ENCODE peak calls at places on chromosome 14, in six cellular contexts. A is fibroblast of lung, W is neural progenitor cell, O is endodermal cell, R is PC-3, X is mammary epithelial cell. Z is an unnamed sample.
A peak's percentile ranks its signal among the peaks of the same experiment; 100 is the strongest.

GRCh38 chr14:50364792-50365191 is 31.9 kb downstream of the CDKL1 start:
- DNase-seq in W (no peak), R (peak; percentile 45), O (no peak), A (no peak), X (peak; percentile 61), Z (no peak)

GRCh38 chr14:34173916-34174315 is 223.0 kb upstream of the EGLN3 start:
- DNase-seq in X (no peak), R (no peak), W (no peak), O (no peak), A (no peak), Z (no peak)

GRCh38 chr14:49926803-49927202 is 33.9 kb downstream of the ARF6 start:
- DNase-seq in A (no peak), O (no peak), X (no peak), R (peak; percentile 38), W (no peak), Z (no peak)

GRCh38 chr14:87888136-87888999 is 104.6 kb downstream of the GALC start:
- DNase-seq in X (no peak), O (peak; percentile 92), W (peak; percentile 48), R (peak; percentile 31), A (peak; percentile 5), Z (no peak)

GRCh38 chr14:102351023-102351422 is 11.7 kb downstream of the CINP start:
- DNase-seq in W (no peak), R (no peak), X (no peak), O (no peak), A (no peak), Z (no peak)

GRCh38 chr14:73761621-73762355 is 47.6 kb upstream of the PNMA1 start:
- DNase-seq in R (no peak), W (no peak), A (no peak), X (no peak), O (no peak), Z (peak; percentile 75)

GRCh38 chr14:55136868-55137785 is 8.1 kb downstream of the LGALS3 start:
- DNase-seq in R (no peak), W (no peak), X (peak; percentile 33), A (peak; percentile 89), O (no peak), Z (peak; percentile 89)

GRCh38 chr14:92967346-92967926 is 44.5 kb downstream of the CHGA start:
- DNase-seq in A (peak; percentile 18), W (no peak), O (no peak), R (no peak), X (no peak), Z (no peak)

GRCh38 chr14:104989951-104990303 is 4.3 kb downstream of the CLBA1 start:
- DNase-seq in O (peak; percentile 38), A (no peak), W (no peak), R (no peak), X (no peak), Z (no peak)

GRCh38 chr14:55221186-55221585 is 29.8 kb upstream of the DLGAP5 start:
- DNase-seq in A (peak; percentile 31), X (peak; percentile 76), W (no peak), R (peak; percentile 86), O (no peak), Z (no peak)

GRCh38 chr14:71021347-71022014 is 114.2 kb downstream of the PCNX1 start:
- DNase-seq in A (peak; percentile 65), W (no peak), R (peak; percentile 96), O (no peak), X (peak; percentile 87), Z (no peak)

GRCh38 chr14:77991128-77991772 is 178.9 kb upstream of the NRXN3 start:
- DNase-seq in W (peak; percentile 23), O (peak; percentile 53), X (no peak), R (no peak), A (no peak), Z (no peak)

DNA sequence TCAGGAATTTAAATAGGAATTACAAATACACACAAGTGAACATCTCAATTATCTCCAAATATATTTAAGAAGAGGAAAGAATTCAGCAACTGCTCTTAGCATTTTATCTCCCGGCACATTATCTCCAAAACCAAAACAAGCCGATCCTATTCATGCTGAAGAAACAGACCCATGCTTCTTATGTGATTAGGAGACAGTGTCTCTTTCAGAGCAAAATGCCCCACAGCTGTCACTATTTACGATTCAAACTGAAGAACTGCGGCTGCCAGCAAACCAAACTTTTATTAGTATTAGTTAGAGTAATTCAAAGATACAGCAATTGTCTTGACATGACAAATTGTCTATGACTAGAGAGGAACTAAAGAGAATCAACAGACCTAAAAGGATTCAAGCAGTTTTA is 79.5 kb downstream of the SETD3 start:
- DNase-seq in W (no peak), O (no peak), R (no peak), X (no peak), A (no peak), Z (no peak)
- H3K36me3 ChIP-seq in W (peaks cover 9% of the 10 kb centered on the region), O (peaks cover 62% of the 10 kb centered on the region), R (peaks cover 5% of the 10 kb centered on the region), X (peaks cover 5% of the 10 kb centered on the region), A (peaks cover 1% of the 10 kb centered on the region), Z (peaks cover 35% of the 10 kb centered on the region)

GRCh38 chr14:57498659-57499058 is 5.0 kb upstream of the CCDC198 start:
- DNase-seq in A (no peak), R (no peak), O (no peak), X (no peak), W (no peak), Z (no peak)
- H3K9ac ChIP-seq in A (no peak overlapping the region), R (no peak overlapping the region), O (no peak overlapping the region), X (no peak overlapping the region), W (no peak overlapping the region), Z (no peak overlapping the region)

GRCh38 chr14:21053184-21054122 is 4.2 kb upstream of the RNASE8 start:
- DNase-seq in X (no peak), A (no peak), O (no peak), W (no peak), R (no peak), Z (no peak)

GRCh38 chr14:21047378-21047781 is 5.2 kb downstream of the RNASE7 start:
- DNase-seq in O (no peak), A (no peak), R (no peak), W (no peak), X (no peak), Z (no peak)

GRCh38 chr14:21048638-21049037 is 6.5 kb downstream of the RNASE7 start:
- DNase-seq in A (no peak), O (no peak), W (no peak), R (no peak), X (no peak), Z (no peak)

GRCh38 chr14:21049263-21049662 is 7.1 kb downstream of the RNASE7 start:
- DNase-seq in R (no peak), W (no peak), A (peak; percentile 10), X (peak; percentile 64), O (no peak), Z (no peak)

DNA sequence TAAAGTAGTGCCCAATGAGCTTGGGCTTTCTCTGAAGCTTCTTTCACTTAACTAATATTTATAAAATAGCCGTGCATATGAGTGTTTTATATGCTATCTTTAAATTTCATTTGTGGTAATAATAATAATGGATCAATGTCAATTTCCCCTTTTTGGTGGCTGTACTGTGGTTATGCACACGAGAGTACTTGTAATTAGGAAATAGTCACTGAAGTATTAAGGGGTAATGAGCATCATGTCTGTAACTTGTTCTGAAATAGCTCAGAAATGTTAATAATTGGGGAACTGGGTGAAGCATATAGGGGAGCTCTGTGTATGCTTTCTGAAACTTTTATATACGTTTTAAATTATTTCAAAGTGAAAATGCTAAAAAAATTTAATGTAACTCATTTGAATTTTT is 7.0 kb upstream of the RNASE8 start:
- DNase-seq in A (no peak), W (no peak), X (no peak), R (no peak), O (no peak), Z (no peak)
- H3K4me3 ChIP-seq in A (no peak overlapping the region), W (no peak overlapping the region), X (no peak overlapping the region), R (no peak overlapping the region), O (no peak overlapping the region), Z (no peak overlapping the region)

DNA sequence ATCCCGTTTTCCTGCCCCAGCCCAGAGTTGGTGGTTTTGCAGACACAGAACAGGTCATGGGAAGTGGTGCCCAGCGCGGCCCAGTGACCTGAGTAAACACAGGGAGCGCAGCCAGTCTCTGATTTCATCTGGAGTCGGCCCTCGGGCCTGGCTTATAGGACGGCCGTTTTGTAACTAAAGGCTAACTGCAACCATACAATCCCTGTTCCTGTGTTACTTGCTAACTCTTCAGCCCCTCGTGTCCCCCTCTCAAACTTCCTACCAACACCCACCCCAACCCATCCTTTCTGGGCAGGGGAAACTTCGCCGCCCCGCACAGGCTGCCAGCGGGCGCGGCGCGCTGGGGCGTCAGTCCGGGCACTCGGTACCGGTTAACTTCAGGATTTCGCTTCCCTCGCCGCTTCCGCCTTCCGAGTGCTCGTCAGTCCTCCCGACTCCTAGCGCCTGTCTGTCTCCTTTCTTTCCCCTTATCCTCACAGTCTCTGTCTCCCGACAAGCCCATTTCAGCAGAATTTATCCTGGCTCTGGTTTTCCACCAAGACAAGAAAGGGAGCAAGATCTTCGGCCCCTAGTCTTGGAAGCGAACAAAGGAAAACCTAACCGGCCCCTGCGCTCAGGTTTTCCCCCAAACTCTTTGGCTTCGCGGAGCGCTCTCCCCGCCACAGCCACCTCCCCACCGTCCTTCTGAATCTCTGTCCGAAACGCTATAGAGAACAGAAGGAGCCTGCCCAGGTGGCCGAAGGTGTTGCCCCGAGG is 2.0 kb downstream of the SIX1 start:
- DNase-seq in A (peak; percentile 75), O (peak; percentile 81), R (peak; percentile 83), X (peak; percentile 54), W (peak; percentile 80), Z (peak; percentile 53)
- H3K36me3 ChIP-seq in A (no peaks in the 10 kb centered on the region), O (no peaks in the 10 kb centered on the region), R (peaks cover 7% of the 10 kb centered on the region), X (no peaks in the 10 kb centered on the region), W (no peaks in the 10 kb centered on the region), Z (no peaks in the 10 kb centered on the region)

GRCh38 chr14:35213869-35214387 is 78.3 kb upstream of the PSMA6 start:
- DNase-seq in W (no peak), O (no peak), X (peak; percentile 71), A (peak; percentile 58), R (peak; percentile 70), Z (no peak)
- H3K9ac ChIP-seq in W (no peak overlapping the region), O (no peak overlapping the region), X (no peak overlapping the region), A (no peak overlapping the region), R (peak overlapping the region; percentile 2), Z (no peak overlapping the region)

DNA sequence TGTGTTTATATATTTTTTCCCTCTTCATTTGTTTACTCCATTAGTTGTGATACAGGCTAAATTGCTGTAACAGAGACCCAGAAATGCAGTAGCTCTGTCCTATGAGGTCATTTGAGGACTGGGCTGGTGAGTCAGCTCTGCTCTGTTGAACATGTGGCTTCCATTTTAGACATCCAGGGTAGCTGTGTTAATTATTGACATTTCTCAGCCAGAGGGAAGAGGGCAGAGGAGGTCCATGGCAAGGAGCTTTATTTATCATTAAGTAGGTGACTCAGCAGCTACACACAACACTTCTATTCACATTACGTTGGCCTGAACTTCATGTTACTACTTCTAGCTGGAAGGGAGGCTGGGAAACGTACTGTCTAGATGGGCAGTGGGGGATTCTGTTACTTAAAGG is 85.4 kb downstream of the PTCSC3 start:
- DNase-seq in W (no peak), A (peak; percentile 89), X (peak; percentile 68), R (peak; percentile 75), O (no peak), Z (no peak)
- H3K4me3 ChIP-seq in W (no peak overlapping the region), A (no peak overlapping the region), X (no peak overlapping the region), R (no peak overlapping the region), O (no peak overlapping the region), Z (no peak overlapping the region)